ENCODE peak calls at places on chromosomes 1 and 21, in four cellular contexts. Q, J, T and W are unnamed samples.

GRCh38 chr1:41980872-41981653 is 62.3 kb upstream of the HIVEP3 start:
- ATAC-seq in Q (no peak), T (no peak), J (no peak), W (no peak)

GRCh38 chr1:23776198-23776597 is 2.0 kb upstream of the PITHD1 start:
- ATAC-seq in T (no peak), Q (no peak), J (no peak), W (no peak)

GRCh38 chr1:105005594-105006195 is 1256.0 kb downstream of the AMY1C start:
- ATAC-seq in J (no peak), T (no peak), Q (no peak), W (no peak)

GRCh38 chr1:84582802-84583587 is 8.8 kb upstream of the CTBS start:
- ATAC-seq in T (no peak), Q (no peak), J (no peak), W (no peak)

GRCh38 chr1:92441316-92442311 is 45.1 kb downstream of the GFI1 start:
- ATAC-seq in Q (no peak), T (no peak), J (peak; percentile 17), W (peak; percentile 53)

GRCh38 chr1:31959941-31960340 is 21.8 kb upstream of the PTP4A2 start:
- ATAC-seq in Q (no peak), J (no peak), T (no peak), W (no peak)

GRCh38 chr21:26800001-26800400 is 45.2 kb downstream of the ADAMTS1 start:
- ATAC-seq in Q (no peak), T (no peak), J (peak; percentile 81), W (no peak)

GRCh38 chr21:38384675-38385074 is 113.6 kb downstream of the ERG start:
- ATAC-seq in Q (no peak), J (peak; percentile 14), T (no peak), W (no peak)

GRCh38 chr1:59549067-59549837 is 252.4 kb downstream of the FGGY start:
- ATAC-seq in J (no peak), T (no peak), Q (no peak), W (no peak)

GRCh38 chr1:105137543-105138444 is 1388.1 kb downstream of the AMY1C start:
- ATAC-seq in Q (no peak), J (peak; percentile 68), T (no peak), W (peak; percentile 10)

GRCh38 chr1:32639489-32640075 is 10.8 kb downstream of the ZBTB8OS start:
- ATAC-seq in Q (no peak), J (no peak), T (no peak), W (no peak)

GRCh38 chr1:169999357-169999756 is 75.1 kb downstream of the KIFAP3 start:
- ATAC-seq in Q (no peak), J (no peak), T (peak; percentile 77), W (no peak)

GRCh38 chr1:21652937-21653743 is 16.0 kb downstream of the RAP1GAP start:
- ATAC-seq in T (no peak), J (peak; percentile 75), Q (no peak), W (no peak)

GRCh38 chr1:74343191-74343590 is 108.0 kb downstream of the TNNI3K start:
- ATAC-seq in T (no peak), J (peak; percentile 89), Q (no peak), W (no peak)

GRCh38 chr1:205294175-205294913 is 27.2 kb downstream of the NUAK2 start:
- ATAC-seq in Q (peak; percentile 62), J (peak; percentile 60), T (peak; percentile 20), W (peak; percentile 55)

GRCh38 chr1:16156848-16157495 is 1.1 kb upstream of the EPHA2 start:
- ATAC-seq in Q (no peak), T (peak; percentile 28), J (no peak), W (no peak)

GRCh38 chr1:159830737-159831136 is 4.1 kb downstream of the SLAMF8 start:
- ATAC-seq in J (no peak), Q (no peak), T (no peak), W (no peak)

GRCh38 chr1:229165327-229165726 is 105.6 kb upstream of the RAB4A start:
- ATAC-seq in Q (no peak), J (peak; percentile 15), T (no peak), W (no peak)

GRCh38 chr1:51506537-51506936 is 12.5 kb downstream of the EPS15 start:
- ATAC-seq in Q (peak; percentile 19), J (peak; percentile 77), T (no peak), W (peak; percentile 34)

GRCh38 chr1:156958247-156958714 is 37.8 kb downstream of the LRRC71 start:
- ATAC-seq in Q (no peak), T (no peak), J (no peak), W (no peak)

GRCh38 chr21:32331444-32332305 is 33.0 kb downstream of the MRAP start:
- ATAC-seq in T (no peak), J (no peak), Q (no peak), W (no peak)

GRCh38 chr1:235320521-235321179 is 7.3 kb downstream of the ARID4B start:
- ATAC-seq in J (peak; percentile 80), T (no peak), Q (no peak), W (no peak)

GRCh38 chr1:24275104-24275410 is 44.1 kb upstream of the GRHL3 start:
- ATAC-seq in Q (no peak), J (no peak), T (no peak), W (no peak)

GRCh38 chr1:156214024-156214748 is 1.4 kb downstream of the PMF1 start:
- ATAC-seq in Q (no peak), T (peak; percentile 16), J (no peak), W (no peak)

GRCh38 chr1:234244482-234244881 is 128.8 kb upstream of the COA6 start:
- ATAC-seq in T (no peak), Q (no peak), J (peak; percentile 12), W (no peak)

GRCh38 chr1:174413632-174414031 is 34.1 kb upstream of the GPR52 start:
- ATAC-seq in J (no peak), Q (no peak), T (no peak), W (no peak)

GRCh38 chr1:95073446-95073845 is 695 bp upstream of the ALG14 start:
- ATAC-seq in T (no peak), Q (no peak), J (peak; percentile 14), W (no peak)

GRCh38 chr1:38135621-38136414 is 89.2 kb upstream of the POU3F1 start:
- ATAC-seq in Q (no peak), J (no peak), T (no peak), W (no peak)

GRCh38 chr1:38140025-38140487 is 93.5 kb upstream of the POU3F1 start:
- ATAC-seq in T (no peak), Q (no peak), J (peak; percentile 44), W (no peak)

GRCh38 chr1:38141483-38141882 is 94.9 kb upstream of the POU3F1 start:
- ATAC-seq in J (no peak), Q (no peak), T (no peak), W (no peak)

GRCh38 chr1:38137164-38137563 is 90.6 kb upstream of the POU3F1 start:
- ATAC-seq in T (no peak), J (no peak), Q (no peak), W (no peak)

DNA sequence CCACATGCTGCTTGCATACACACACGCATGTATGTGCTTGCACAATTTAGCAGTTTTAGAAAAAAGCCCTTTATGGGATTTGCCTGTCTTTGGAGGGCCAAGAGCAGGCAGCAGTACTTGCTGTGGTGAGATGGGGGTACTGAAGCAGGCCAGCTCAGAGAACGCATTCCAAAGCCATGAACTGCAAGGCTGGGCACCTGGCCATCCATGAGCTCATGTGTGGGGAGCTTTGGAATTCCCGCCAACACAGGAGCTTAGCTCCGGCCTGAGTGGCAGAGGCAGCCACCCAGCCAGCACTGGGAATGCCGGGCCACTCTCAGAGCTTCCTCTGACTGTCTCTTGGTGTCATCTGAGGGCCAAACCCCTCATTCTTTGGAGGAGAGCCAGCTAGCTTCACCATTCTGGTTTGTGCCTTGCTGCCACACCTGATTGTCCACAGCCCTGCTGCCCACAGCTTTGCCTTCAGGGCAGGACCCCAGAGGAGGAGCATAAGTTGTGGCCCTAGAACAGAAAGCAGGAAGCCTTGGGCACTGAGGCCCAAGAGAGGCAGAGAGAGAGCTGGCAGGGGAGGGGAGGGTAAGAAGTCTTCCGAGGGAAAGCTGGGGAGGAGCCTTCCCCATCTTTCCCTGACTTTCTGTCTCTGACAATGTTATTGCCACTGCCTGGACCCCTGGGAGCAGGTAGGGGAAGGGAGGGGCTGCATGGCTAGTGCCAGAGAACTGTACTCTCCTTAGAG is 92.1 kb upstream of the POU3F1 start:
- ATAC-seq in Q (peak; percentile 93), J (peak; percentile 94), T (peak; percentile 87), W (peak; percentile 93)
- H3K27me3 ChIP-seq in Q (peaks cover 8% of the 10 kb centered on the region), J (peaks cover 25% of the 10 kb centered on the region), T (peaks cover 29% of the 10 kb centered on the region), W (peaks cover 89% of the 10 kb centered on the region)

DNA sequence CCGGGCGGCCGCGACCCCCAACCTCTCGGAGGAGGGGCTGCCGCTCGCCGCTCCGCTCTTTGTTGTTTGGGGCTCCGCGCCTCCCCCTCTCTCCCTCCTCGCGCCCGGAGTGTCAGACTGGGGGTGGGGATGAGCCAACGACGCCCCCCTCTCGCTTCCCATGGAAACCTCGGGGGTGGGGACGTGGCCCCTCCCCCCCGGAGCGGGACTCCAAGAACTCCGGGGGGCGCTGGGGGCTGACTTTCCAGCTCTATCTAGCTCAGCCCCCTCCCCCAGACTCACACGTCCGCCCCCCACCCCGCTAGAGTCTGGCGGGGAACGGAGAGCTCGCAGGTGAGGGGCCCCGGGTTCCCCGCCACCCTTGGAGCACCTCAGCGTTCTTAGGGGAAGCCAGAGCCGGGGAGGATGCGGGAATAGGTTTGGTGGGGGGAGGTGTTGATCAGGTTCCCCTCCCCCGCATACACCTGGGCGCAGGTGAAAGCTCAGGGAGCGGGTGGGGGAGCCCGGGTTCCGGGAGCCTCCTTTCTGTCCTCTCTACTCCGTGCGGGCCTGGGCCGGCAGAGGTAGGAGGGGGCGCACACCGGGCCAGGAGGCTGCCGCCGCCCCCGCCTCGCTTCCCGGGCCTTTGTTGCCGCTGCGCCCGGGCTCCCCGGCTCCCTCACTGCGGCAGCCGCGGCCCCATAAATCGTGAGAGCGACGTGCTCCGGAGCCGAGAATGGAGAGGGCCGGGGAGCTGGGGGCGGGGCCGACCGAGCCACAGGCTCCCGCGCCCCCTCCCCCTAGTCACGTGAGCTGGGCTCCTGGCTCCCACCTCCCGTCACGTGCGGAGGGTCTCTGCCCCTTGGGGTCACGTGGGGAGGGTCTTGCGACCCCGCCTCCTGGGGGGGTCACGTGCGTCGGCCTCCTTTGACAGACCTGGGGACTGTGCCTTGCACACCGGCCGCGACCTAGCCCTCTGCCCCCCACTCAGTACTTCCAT is 1.9 kb downstream of the EFNA3 start:
- ATAC-seq in Q (no peak), J (no peak), T (no peak), W (no peak)
- H3K27me3 ChIP-seq in Q (peaks cover 56% of the 10 kb centered on the region), J (peaks cover 49% of the 10 kb centered on the region), T (no peaks in the 10 kb centered on the region), W (peaks cover 60% of the 10 kb centered on the region)

DNA sequence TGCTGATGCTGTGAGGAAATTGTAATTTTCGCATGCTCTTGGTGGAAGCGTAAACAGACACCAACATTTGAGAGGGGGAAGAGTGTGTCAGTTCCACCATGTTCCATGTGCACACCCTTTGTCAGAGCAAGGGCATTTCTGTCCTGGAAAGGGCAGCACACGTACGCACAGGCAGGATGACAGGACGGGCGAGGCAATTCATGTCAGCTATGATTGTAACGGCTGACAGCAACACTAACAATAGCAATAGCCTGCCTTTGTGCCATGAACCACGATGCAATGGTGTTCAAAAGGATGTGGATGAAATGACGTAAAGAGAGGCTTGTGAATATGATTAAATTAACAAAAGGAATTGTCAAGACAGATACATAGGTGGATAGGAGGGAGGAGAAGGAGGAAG is 58.8 kb upstream of the BACE2 start:
- ATAC-seq in T (no peak), Q (no peak), J (no peak), W (no peak)
- H3K27me3 ChIP-seq in T (peaks cover 36% of the 10 kb centered on the region), Q (peaks cover 7% of the 10 kb centered on the region), J (no peaks in the 10 kb centered on the region), W (peaks cover 61% of the 10 kb centered on the region)

GRCh38 chr1:20189664-20190063 is 3.3 kb upstream of the PLA2G2C start:
- ATAC-seq in J (no peak), Q (no peak), T (no peak), W (no peak)

GRCh38 chr1:20188455-20188817 is 2.1 kb upstream of the PLA2G2C start:
- ATAC-seq in T (no peak), Q (no peak), J (no peak), W (no peak)

GRCh38 chr1:20187103-20187812 is 940 bp upstream of the PLA2G2C start:
- ATAC-seq in J (peak; percentile 72), T (no peak), Q (no peak), W (no peak)

GRCh38 chr1:20185834-20186782 is at the start of the genes PLA2G2C and UBXN10:
- ATAC-seq in J (peak; percentile 81), T (no peak), Q (no peak), W (peak; percentile 81)

GRCh38 chr1:20187813-20188454 is 1.6 kb upstream of the PLA2G2C start:
- ATAC-seq in Q (no peak), J (no peak), T (no peak), W (no peak)
- H3K27me3 ChIP-seq in Q (peaks cover 22% of the 10 kb centered on the region), J (no peaks in the 10 kb centered on the region), T (peaks cover 21% of the 10 kb centered on the region), W (no peaks in the 10 kb centered on the region)